ENCODE peak calls at places on chromosomes 5 and 9, in eight cellular contexts. X is stomach, Y is spleen, G is ovary, S is transverse colon, M is A549, Z is testis, U is Peyer's patch. L is an unnamed sample.

GRCh38 chr5:40733439-40733838 is 22.3 kb downstream of the TTC33 start:
- DNase-seq in X (no peak), Y (no peak), G (no peak), S (no peak), M (no peak), Z (no peak), U (no peak), L (no peak)

GRCh38 chr9:132078369-132079356 is 1.0 kb downstream of the MED27 start:
- DNase-seq in X (no peak), Y (no peak), G (peak), S (no peak), M (no peak), Z (peak), U (peak), L (peak)

GRCh38 chr5:172119921-172120688 is 67.9 kb downstream of the STK10 start:
- DNase-seq in X (no peak), Y (peak), G (no peak), S (no peak), M (no peak), Z (no peak), U (no peak), L (no peak)

GRCh38 chr5:141547488-141547887 is 58.6 kb downstream of the PCDHGC5 start:
- DNase-seq in X (no peak), Y (no peak), G (no peak), S (no peak), M (peak), Z (no peak), U (no peak), L (no peak)

GRCh38 chr9:87442451-87442850 is 55.2 kb upstream of the DAPK1 start:
- DNase-seq in X (no peak), Y (no peak), G (no peak), S (no peak), M (no peak), Z (no peak), U (no peak), L (no peak)

GRCh38 chr5:41181691-41182564 is 31.4 kb downstream of the C6 start:
- DNase-seq in X (no peak), Y (no peak), G (no peak), S (peak), M (no peak), Z (no peak), U (no peak), L (no peak)

GRCh38 chr5:141695627-141696180 is 13.7 kb upstream of the ARAP3 start:
- DNase-seq in X (peak), Y (no peak), G (no peak), S (peak), M (no peak), Z (no peak), U (no peak), L (no peak)

GRCh38 chr5:179180921-179181645 is 120.9 kb downstream of the ZNF354C start:
- DNase-seq in X (no peak), Y (peak), G (no peak), S (no peak), M (no peak), Z (no peak), U (no peak), L (no peak)

GRCh38 chr9:32581512-32582143 is 8.7 kb upstream of the NDUFB6 start:
- DNase-seq in X (no peak), Y (no peak), G (no peak), S (no peak), M (peak), Z (peak), U (no peak), L (no peak)

GRCh38 chr5:81729276-81729675 is 21.6 kb downstream of the SSBP2 start:
- DNase-seq in X (no peak), Y (no peak), G (no peak), S (no peak), M (no peak), Z (no peak), U (no peak), L (no peak)

GRCh38 chr5:3602713-3603502 is 7.3 kb downstream of the IRX1 start:
- DNase-seq in X (peak), Y (peak), G (no peak), S (no peak), M (no peak), Z (peak), U (no peak), L (no peak)

GRCh38 chr5:151132959-151133358 is 24.6 kb downstream of the ANXA6 start:
- DNase-seq in X (no peak), Y (peak), G (no peak), S (no peak), M (no peak), Z (no peak), U (peak), L (no peak)

GRCh38 chr5:135667662-135668061 is 88.9 kb upstream of the CXCL14 start:
- DNase-seq in X (no peak), Y (no peak), G (no peak), S (no peak), M (no peak), Z (no peak), U (no peak), L (no peak)

GRCh38 chr9:94031946-94032345 is 52.3 kb upstream of the PTPDC1 start:
- DNase-seq in X (no peak), Y (no peak), G (no peak), S (no peak), M (no peak), Z (no peak), U (no peak), L (no peak)

GRCh38 chr9:94029932-94030317 is 54.3 kb upstream of the PTPDC1 start:
- DNase-seq in X (no peak), Y (no peak), G (no peak), S (no peak), M (no peak), Z (no peak), U (no peak), L (no peak)

GRCh38 chr9:94031380-94031779 is 52.9 kb upstream of the PTPDC1 start:
- DNase-seq in X (no peak), Y (no peak), G (no peak), S (no peak), M (no peak), Z (no peak), U (no peak), L (no peak)

GRCh38 chr9:94033383-94033782 is 50.9 kb upstream of the PTPDC1 start:
- DNase-seq in X (no peak), Y (no peak), G (no peak), S (no peak), M (no peak), Z (no peak), U (no peak), L (no peak)

GRCh38 chr9:94030318-94031179 is 53.7 kb upstream of the PTPDC1 start:
- DNase-seq in X (peak), Y (peak), G (peak), S (peak), M (peak), Z (peak), U (peak), L (peak)
- TF ChIP-seq POLR2A in X (peak), Y (no peak), G (peak), S (peak), M (peak), Z (no peak), U (peak), L (peak)

GRCh38 chr9:133417541-133418461 is at the start of gene REXO4:
- DNase-seq in X (peak), Y (peak), G (peak), S (peak), M (peak), Z (peak), U (peak), L (peak)

GRCh38 chr9:133419005-133419404 is 1.2 kb upstream of the REXO4 start:
- DNase-seq in X (no peak), Y (no peak), G (no peak), S (peak), M (no peak), Z (no peak), U (no peak), L (no peak)

GRCh38 chr9:133423216-133423615 is 1.0 kb downstream of the ADAMTS13 start:
- DNase-seq in X (peak), Y (no peak), G (no peak), S (no peak), M (no peak), Z (no peak), U (no peak), L (no peak)

GRCh38 chr9:133421615-133422542 is at the start of gene ADAMTS13:
- DNase-seq in X (no peak), Y (no peak), G (no peak), S (no peak), M (peak), Z (no peak), U (no peak), L (no peak)

GRCh38 chr9:133420392-133420827 is 1.8 kb upstream of the ADAMTS13 start:
- DNase-seq in X (no peak), Y (no peak), G (no peak), S (no peak), M (peak), Z (no peak), U (peak), L (no peak)
- TF ChIP-seq POLR2A in X (no peak), Y (no peak), G (no peak), S (no peak), M (no peak), Z (no peak), U (no peak), L (no peak)

GRCh38 chr9:124818431-124819281 is 34.6 kb upstream of the WDR38 start:
- DNase-seq in X (no peak), Y (peak), G (no peak), S (no peak), M (peak), Z (no peak), U (no peak), L (peak)
- TF ChIP-seq POLR2A in X (no peak), Y (no peak), G (no peak), S (no peak), M (no peak), Z (no peak), U (no peak), L (peak)

GRCh38 chr5:176389114-176389768 is 690 bp downstream of the HIGD2A start:
- DNase-seq in X (no peak), Y (peak), G (no peak), S (no peak), M (no peak), Z (no peak), U (no peak), L (peak)
- TF ChIP-seq POLR2A in X (peak), Y (peak), G (peak), S (peak), M (peak), Z (no peak), U (peak), L (peak)

DNA sequence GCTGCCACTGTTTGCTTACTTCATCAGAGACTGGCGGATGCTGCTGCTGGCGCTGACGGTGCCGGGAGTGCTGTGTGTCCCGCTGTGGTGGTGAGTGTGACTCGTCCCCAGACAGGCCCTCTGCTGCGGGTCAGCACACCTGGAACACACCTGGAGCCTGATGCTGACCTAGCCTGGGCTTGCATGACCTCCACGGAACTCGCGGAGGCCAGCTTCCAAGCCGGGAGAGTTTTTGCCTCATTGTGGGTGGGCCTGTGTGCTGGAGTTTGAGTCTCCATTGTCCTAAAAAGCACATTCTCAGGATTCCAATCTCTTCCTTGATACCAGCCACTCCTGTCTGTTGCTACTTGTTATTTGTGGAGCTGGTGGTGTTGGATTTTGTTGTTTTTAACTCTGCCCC is 28.1 kb downstream of the SLC22A4 start:
- DNase-seq in X (no peak), Y (no peak), G (no peak), S (no peak), M (no peak), Z (no peak), U (no peak), L (no peak)
- TF ChIP-seq POLR2A in X (no peak), Y (no peak), G (no peak), S (no peak), M (no peak), Z (no peak), U (no peak), L (no peak)

GRCh38 chr9:121266906-121267650 is 884 bp upstream of the GSN start:
- DNase-seq in X (no peak), Y (no peak), G (no peak), S (no peak), M (no peak), Z (peak), U (no peak), L (no peak)

GRCh38 chr9:121269030-121269887 is 1.3 kb downstream of the GSN start:
- DNase-seq in X (peak), Y (no peak), G (no peak), S (peak), M (no peak), Z (no peak), U (no peak), L (no peak)

GRCh38 chr9:121268598-121269029 is 652 bp downstream of the GSN start:
- DNase-seq in X (no peak), Y (no peak), G (no peak), S (no peak), M (no peak), Z (no peak), U (no peak), L (no peak)

GRCh38 chr9:121266356-121266755 is 1.6 kb upstream of the GSN start:
- DNase-seq in X (no peak), Y (no peak), G (no peak), S (no peak), M (no peak), Z (no peak), U (no peak), L (no peak)

GRCh38 chr9:121267689-121268597 is at the start of gene GSN:
- DNase-seq in X (peak), Y (peak), G (peak), S (peak), M (peak), Z (peak), U (peak), L (peak)
- TF ChIP-seq POLR2A in X (peak), Y (no peak), G (peak), S (peak), M (peak), Z (peak), U (peak), L (peak)

GRCh38 chr5:72133212-72133990 is 26.1 kb downstream of the MAP1B start:
- DNase-seq in X (no peak), Y (no peak), G (no peak), S (no peak), M (no peak), Z (no peak), U (no peak), L (no peak)
- TF ChIP-seq POLR2A in X (no peak), Y (no peak), G (no peak), S (no peak), M (no peak), Z (no peak), U (no peak), L (no peak)

GRCh38 chr5:134383980-134384697 is 12.8 kb downstream of the UBE2B start:
- DNase-seq in X (no peak), Y (no peak), G (no peak), S (no peak), M (no peak), Z (no peak), U (no peak), L (no peak)
- TF ChIP-seq POLR2A in X (no peak), Y (no peak), G (no peak), S (no peak), M (no peak), Z (no peak), U (no peak), L (no peak)

GRCh38 chr9:94867842-94868312 is 141.4 kb downstream of the AOPEP start:
- DNase-seq in X (no peak), Y (no peak), G (no peak), S (no peak), M (peak), Z (no peak), U (no peak), L (peak)

GRCh38 chr9:94866770-94867169 is 140.3 kb downstream of the AOPEP start:
- DNase-seq in X (no peak), Y (no peak), G (no peak), S (no peak), M (no peak), Z (no peak), U (no peak), L (no peak)

GRCh38 chr9:94868462-94868861 is 142.0 kb downstream of the AOPEP start:
- DNase-seq in X (no peak), Y (no peak), G (no peak), S (no peak), M (no peak), Z (no peak), U (no peak), L (no peak)

GRCh38 chr9:94865599-94866456 is 139.3 kb downstream of the AOPEP start:
- DNase-seq in X (peak), Y (no peak), G (peak), S (no peak), M (peak), Z (peak), U (no peak), L (no peak)

GRCh38 chr9:94867281-94867841 is 140.9 kb downstream of the AOPEP start:
- DNase-seq in X (peak), Y (no peak), G (peak), S (peak), M (peak), Z (peak), U (no peak), L (peak)
- TF ChIP-seq POLR2A in X (no peak), Y (no peak), G (peak), S (no peak), M (no peak), Z (no peak), U (peak), L (no peak)

GRCh38 chr5:142926549-142926948 is 156.4 kb downstream of the ARHGAP26 start:
- DNase-seq in X (no peak), Y (no peak), G (no peak), S (no peak), M (no peak), Z (no peak), U (no peak), L (no peak)
- TF ChIP-seq POLR2A in X (no peak), Y (no peak), G (no peak), S (no peak), M (no peak), Z (no peak), U (no peak), L (no peak)